ENCODE peak calls at places on chromosomes 6 and 20, in nine cellular contexts. R, B, J, T, M, S, O, P and G are unnamed samples.

GRCh38 chr6:43020847-43021246 is 576 bp upstream of the RRP36 start:
- DNase-seq in P (no peak), J (no peak), R (no peak), B (no peak), T (peak; percentile 56), M (no peak), O (no peak), S (peak; percentile 40), G (no peak)

GRCh38 chr6:146850238-146850896 is 251.6 kb downstream of the ADGB start:
- DNase-seq in R (no peak), S (peak; percentile 80), P (no peak), B (peak; percentile 14), M (no peak), O (no peak), J (no peak), T (no peak), G (no peak)

GRCh38 chr6:54335871-54336270 is 27.6 kb downstream of the TINAG start:
- DNase-seq in B (peak; percentile 96), O (no peak), P (no peak), J (no peak), T (no peak), S (peak; percentile 95), M (no peak), R (no peak), G (no peak)

GRCh38 chr20:35942243-35942642 is 12.1 kb downstream of the SCAND1 start:
- DNase-seq in B (no peak), O (no peak), P (no peak), M (no peak), S (no peak), J (no peak), R (no peak), T (no peak), G (no peak)

GRCh38 chr6:84762220-84762940 is 2.0 kb downstream of the TBX18 start:
- DNase-seq in T (no peak), J (no peak), R (no peak), M (peak; percentile 50), S (peak; percentile 70), P (peak; percentile 48), O (no peak), B (no peak), G (no peak)

GRCh38 chr6:39226606-39227300 is 2.5 kb downstream of the KCNK5 start:
- DNase-seq in R (no peak), O (no peak), J (no peak), P (no peak), B (no peak), S (no peak), T (no peak), M (no peak), G (no peak)

GRCh38 chr20:38790210-38791053 is 15.1 kb upstream of the PPP1R16B start:
- DNase-seq in J (peak; percentile 58), S (peak; percentile 66), B (no peak), T (no peak), R (peak; percentile 33), M (peak; percentile 32), O (peak; percentile 71), P (no peak), G (no peak)

GRCh38 chr20:10958279-10958678 is 284.5 kb upstream of the JAG1 start:
- DNase-seq in R (no peak), S (no peak), B (no peak), O (no peak), P (no peak), J (no peak), M (no peak), T (no peak), G (no peak)

GRCh38 chr20:32201296-32201976 is 6.1 kb downstream of the PLAGL2 start:
- DNase-seq in S (no peak), P (no peak), M (no peak), O (no peak), R (no peak), J (no peak), B (no peak), T (no peak), G (no peak)

GRCh38 chr6:159375014-159375413 is 205.8 kb downstream of the FNDC1 start:
- DNase-seq in O (no peak), M (no peak), P (no peak), T (no peak), B (no peak), R (no peak), S (no peak), J (no peak), G (no peak)

GRCh38 chr6:44400572-44400971 is 13.1 kb downstream of the CDC5L start:
- DNase-seq in M (no peak), J (no peak), B (no peak), R (no peak), S (no peak), T (no peak), O (no peak), P (no peak), G (no peak)

GRCh38 chr6:33049323-33049722 is 24.1 kb downstream of the HLA-DPA1 start:
- DNase-seq in P (no peak), B (no peak), T (no peak), J (no peak), O (no peak), M (no peak), S (no peak), R (no peak), G (no peak)
- TF ChIP-seq CTCF in P (no peak), B (peak; percentile 19), T (no peak), J (no peak), O (no peak), M (no peak), S (peak; percentile 24), R (no peak), G (peak; percentile 26)

GRCh38 chr6:116570856-116571682 is at the start of gene RWDD1:
- DNase-seq in M (peak; percentile 99), J (peak; percentile 93), R (peak; percentile 99), O (peak; percentile 99), P (peak; percentile 99), S (peak; percentile 100), B (peak; percentile 99), T (peak; percentile 100), G (peak; percentile 96)
- TF ChIP-seq CTCF in M (no peak), J (no peak), R (no peak), O (no peak), P (peak; percentile 29), S (no peak), B (no peak), T (no peak), G (peak; percentile 9)

GRCh38 chr20:42204261-42204660 is 586.1 kb upstream of the CHD6 start:
- DNase-seq in S (no peak), M (no peak), B (no peak), J (no peak), T (no peak), O (no peak), P (no peak), R (peak; percentile 45), G (no peak)
- TF ChIP-seq CTCF in S (no peak), M (peak; percentile 20), B (no peak), J (no peak), T (peak; percentile 29), O (peak; percentile 52), P (no peak), R (no peak), G (peak; percentile 20)

DNA sequence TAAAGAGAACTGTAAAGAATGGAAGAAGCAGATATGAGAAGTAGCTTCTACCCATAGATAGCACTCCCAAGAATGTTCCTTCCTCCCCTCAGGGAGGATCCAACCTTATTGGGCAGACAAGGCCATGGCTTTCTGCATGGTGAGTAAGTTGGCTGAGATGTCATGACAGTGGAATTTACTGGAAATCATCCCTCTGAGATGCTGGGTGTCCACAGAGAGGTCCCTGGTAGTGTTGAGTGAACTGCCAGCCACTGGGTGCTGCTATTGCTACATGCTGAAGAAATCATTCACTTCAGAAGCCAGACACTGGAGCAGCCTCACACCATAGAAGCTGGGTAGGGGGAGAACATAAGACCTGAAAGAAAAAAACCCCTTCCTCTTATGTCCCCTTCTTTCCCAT is 46.4 kb upstream of the FERMT1 start:
- DNase-seq in B (no peak), J (no peak), M (no peak), P (no peak), R (no peak), S (peak; percentile 41), O (no peak), T (no peak), G (no peak)
- TF ChIP-seq CTCF in B (no peak), J (no peak), M (no peak), P (no peak), R (no peak), S (peak; percentile 30), O (peak; percentile 19), T (no peak), G (peak; percentile 12)

GRCh38 chr6:111478749-111479148 is 4.3 kb downstream of the REV3L start:
- DNase-seq in T (no peak), B (no peak), O (no peak), M (no peak), P (no peak), S (peak; percentile 67), J (no peak), R (no peak), G (peak; percentile 53)
- TF ChIP-seq CTCF in T (peak; percentile 20), B (peak; percentile 44), O (no peak), M (no peak), P (no peak), S (peak; percentile 55), J (peak; percentile 34), R (no peak), G (peak; percentile 49)